ENCODE peak calls at places on chromosomes 16 and 17, in eight cellular contexts. One of them, this sample, is unnamed.

GRCh38 chr16:2474877-2475412 is at the start of gene TBC1D24:
- DNase-seq in activated CD4-positive, CD25-positive, alpha-beta regulatory T cell: peak
- DNase-seq in naive thymus-derived CD4-positive, alpha-beta T cell: peak
- DNase-seq in activated CD4-positive, alpha-beta T cell treated with anti-CD3 and anti-CD28 coated beads for 24 hours: peak
- DNase-seq in activated gamma-delta T cell: peak
- DNase-seq in ELF-1: peak
- DNase-seq in NCI-H345: peak
- DNase-seq in Caco-2: peak
- DNase-seq in this sample: peak

GRCh38 chr17:81696218-81696941 is 6.8 kb upstream of the MRPL12 start:
- DNase-seq in naive thymus-derived CD4-positive, alpha-beta T cell: no peak
- DNase-seq in activated CD4-positive, CD25-positive, alpha-beta regulatory T cell: no peak
- DNase-seq in NCI-H345: no peak
- DNase-seq in ELF-1: no peak
- DNase-seq in activated CD4-positive, alpha-beta T cell treated with anti-CD3 and anti-CD28 coated beads for 24 hours: no peak
- DNase-seq in Caco-2: no peak
- DNase-seq in activated gamma-delta T cell: no peak
- DNase-seq in this sample: no peak

GRCh38 chr17:56779898-56780777 is 53.6 kb downstream of the C17orf67 start:
- DNase-seq in Caco-2: peak
- DNase-seq in activated gamma-delta T cell: peak
- DNase-seq in NCI-H345: peak
- DNase-seq in activated CD4-positive, alpha-beta T cell treated with anti-CD3 and anti-CD28 coated beads for 24 hours: peak
- DNase-seq in naive thymus-derived CD4-positive, alpha-beta T cell: peak
- DNase-seq in ELF-1: peak
- DNase-seq in activated CD4-positive, CD25-positive, alpha-beta regulatory T cell: peak
- DNase-seq in this sample: peak

GRCh38 chr16:49837673-49838360 is 18.1 kb downstream of the ZNF423 start:
- DNase-seq in Caco-2: no peak
- DNase-seq in NCI-H345: no peak
- DNase-seq in activated CD4-positive, alpha-beta T cell treated with anti-CD3 and anti-CD28 coated beads for 24 hours: no peak
- DNase-seq in naive thymus-derived CD4-positive, alpha-beta T cell: no peak
- DNase-seq in activated gamma-delta T cell: no peak
- DNase-seq in ELF-1: no peak
- DNase-seq in activated CD4-positive, CD25-positive, alpha-beta regulatory T cell: no peak
- DNase-seq in this sample: no peak

GRCh38 chr17:64546716-64547115 is 39.9 kb downstream of the CEP95 start:
- DNase-seq in activated gamma-delta T cell: no peak
- DNase-seq in naive thymus-derived CD4-positive, alpha-beta T cell: no peak
- DNase-seq in NCI-H345: no peak
- DNase-seq in activated CD4-positive, CD25-positive, alpha-beta regulatory T cell: no peak
- DNase-seq in Caco-2: no peak
- DNase-seq in ELF-1: no peak
- DNase-seq in activated CD4-positive, alpha-beta T cell treated with anti-CD3 and anti-CD28 coated beads for 24 hours: no peak
- DNase-seq in this sample: no peak

GRCh38 chr16:10314811-10315210 is 71.0 kb upstream of the ATF7IP2 start:
- DNase-seq in activated gamma-delta T cell: no peak
- DNase-seq in activated CD4-positive, alpha-beta T cell treated with anti-CD3 and anti-CD28 coated beads for 24 hours: no peak
- DNase-seq in Caco-2: no peak
- DNase-seq in naive thymus-derived CD4-positive, alpha-beta T cell: peak
- DNase-seq in NCI-H345: no peak
- DNase-seq in activated CD4-positive, CD25-positive, alpha-beta regulatory T cell: no peak
- DNase-seq in ELF-1: no peak
- DNase-seq in this sample: peak

GRCh38 chr17:82489117-82489516 is 30.4 kb upstream of the FOXK2 start:
- DNase-seq in naive thymus-derived CD4-positive, alpha-beta T cell: no peak
- DNase-seq in NCI-H345: no peak
- DNase-seq in Caco-2: no peak
- DNase-seq in activated CD4-positive, alpha-beta T cell treated with anti-CD3 and anti-CD28 coated beads for 24 hours: no peak
- DNase-seq in activated CD4-positive, CD25-positive, alpha-beta regulatory T cell: no peak
- DNase-seq in ELF-1: no peak
- DNase-seq in activated gamma-delta T cell: no peak
- DNase-seq in this sample: no peak

GRCh38 chr16:66703359-66704215 is 7.0 kb upstream of the CMTM4 start:
- DNase-seq in Caco-2: no peak
- DNase-seq in ELF-1: peak
- DNase-seq in activated gamma-delta T cell: no peak
- DNase-seq in NCI-H345: no peak
- DNase-seq in activated CD4-positive, CD25-positive, alpha-beta regulatory T cell: no peak
- DNase-seq in naive thymus-derived CD4-positive, alpha-beta T cell: no peak
- DNase-seq in activated CD4-positive, alpha-beta T cell treated with anti-CD3 and anti-CD28 coated beads for 24 hours: no peak
- DNase-seq in this sample: no peak

GRCh38 chr16:383326-384020 is 1.7 kb upstream of the PGAP6 start:
- DNase-seq in activated CD4-positive, alpha-beta T cell treated with anti-CD3 and anti-CD28 coated beads for 24 hours: no peak
- DNase-seq in activated CD4-positive, CD25-positive, alpha-beta regulatory T cell: no peak
- DNase-seq in ELF-1: peak
- DNase-seq in Caco-2: peak
- DNase-seq in activated gamma-delta T cell: no peak
- DNase-seq in naive thymus-derived CD4-positive, alpha-beta T cell: peak
- DNase-seq in NCI-H345: no peak
- DNase-seq in this sample: no peak

GRCh38 chr17:4449736-4450135 is 16.0 kb downstream of the SPNS3 start:
- DNase-seq in Caco-2: no peak
- DNase-seq in NCI-H345: no peak
- DNase-seq in naive thymus-derived CD4-positive, alpha-beta T cell: no peak
- DNase-seq in activated CD4-positive, CD25-positive, alpha-beta regulatory T cell: no peak
- DNase-seq in ELF-1: no peak
- DNase-seq in activated CD4-positive, alpha-beta T cell treated with anti-CD3 and anti-CD28 coated beads for 24 hours: no peak
- DNase-seq in activated gamma-delta T cell: no peak
- DNase-seq in this sample: no peak

GRCh38 chr16:11470676-11471415 is 115.9 kb downstream of the LITAF start:
- DNase-seq in Caco-2: no peak
- DNase-seq in activated gamma-delta T cell: no peak
- DNase-seq in naive thymus-derived CD4-positive, alpha-beta T cell: no peak
- DNase-seq in ELF-1: no peak
- DNase-seq in activated CD4-positive, CD25-positive, alpha-beta regulatory T cell: no peak
- DNase-seq in activated CD4-positive, alpha-beta T cell treated with anti-CD3 and anti-CD28 coated beads for 24 hours: no peak
- DNase-seq in NCI-H345: no peak
- DNase-seq in this sample: no peak

GRCh38 chr17:76200354-76200753 is 39.9 kb downstream of the RNF157 start:
- DNase-seq in activated CD4-positive, alpha-beta T cell treated with anti-CD3 and anti-CD28 coated beads for 24 hours: no peak
- DNase-seq in Caco-2: no peak
- DNase-seq in naive thymus-derived CD4-positive, alpha-beta T cell: no peak
- DNase-seq in activated gamma-delta T cell: no peak
- DNase-seq in activated CD4-positive, CD25-positive, alpha-beta regulatory T cell: no peak
- DNase-seq in ELF-1: no peak
- DNase-seq in NCI-H345: no peak
- DNase-seq in this sample: no peak

GRCh38 chr17:21291357-21291756 is 6.8 kb downstream of the MAP2K3 start:
- DNase-seq in activated CD4-positive, CD25-positive, alpha-beta regulatory T cell: no peak
- DNase-seq in activated CD4-positive, alpha-beta T cell treated with anti-CD3 and anti-CD28 coated beads for 24 hours: no peak
- DNase-seq in NCI-H345: no peak
- DNase-seq in ELF-1: no peak
- DNase-seq in Caco-2: no peak
- DNase-seq in activated gamma-delta T cell: no peak
- DNase-seq in naive thymus-derived CD4-positive, alpha-beta T cell: no peak
- DNase-seq in this sample: no peak

GRCh38 chr17:42212382-42212781 is 18.1 kb upstream of the GHDC start:
- DNase-seq in activated CD4-positive, alpha-beta T cell treated with anti-CD3 and anti-CD28 coated beads for 24 hours: no peak
- DNase-seq in NCI-H345: no peak
- DNase-seq in activated CD4-positive, CD25-positive, alpha-beta regulatory T cell: no peak
- DNase-seq in naive thymus-derived CD4-positive, alpha-beta T cell: no peak
- DNase-seq in activated gamma-delta T cell: no peak
- DNase-seq in Caco-2: no peak
- DNase-seq in ELF-1: no peak
- DNase-seq in this sample: no peak